ENCODE peak calls at places on chromosomes 4 and X, in five cellular contexts. Z, R, N, K and H are unnamed samples.

GRCh38 chr4:61520688-61521160 is 320.6 kb downstream of the ADGRL3 start:
- DNase-seq in Z (no peak), R (no peak), N (no peak), K (no peak), H (no peak)

GRCh38 chrX:18377802-18378201 is 23.3 kb upstream of the SCML2 start:
- DNase-seq in Z (peak), R (no peak), N (no peak), K (no peak), H (no peak)

GRCh38 chrX:119240356-119240755 is 4.3 kb downstream of the PGRMC1 start:
- DNase-seq in Z (no peak), R (no peak), N (no peak), K (no peak), H (no peak)

GRCh38 chr4:150119492-150119891 is 41.2 kb downstream of the DCLK2 start:
- DNase-seq in Z (no peak), R (no peak), N (no peak), K (no peak), H (no peak)

GRCh38 chr4:118751634-118752293 is 66.6 kb downstream of the METTL14 start:
- DNase-seq in Z (no peak), R (no peak), N (no peak), K (no peak), H (no peak)

GRCh38 chr4:7655549-7656243 is 221.0 kb upstream of the PSAPL1 start:
- DNase-seq in Z (no peak), R (no peak), N (no peak), K (no peak), H (no peak)

GRCh38 chr4:153773236-153773690 is 13.4 kb upstream of the RNF175 start:
- DNase-seq in Z (no peak), R (no peak), N (no peak), K (no peak), H (no peak)

GRCh38 chr4:165630671-165631070 is 242.4 kb upstream of the TLL1 start:
- DNase-seq in Z (no peak), R (no peak), N (no peak), K (no peak), H (no peak)

GRCh38 chr4:83731609-83732008 is 195.7 kb downstream of the GPAT3 start:
- DNase-seq in Z (no peak), R (no peak), N (no peak), K (no peak), H (no peak)

GRCh38 chr4:113810906-113811305 is 49.4 kb upstream of the CAMK2D start:
- DNase-seq in Z (no peak), R (no peak), N (no peak), K (no peak), H (no peak)